ENCODE peak calls at places on chromosomes 11 and 22, in nine cellular contexts. S, M, Q, R, V, K, X, I and L are unnamed samples.

GRCh38 chr11:64787526-64788320 is 9.4 kb upstream of the SF1 start:
- DNase-seq in R (peak; percentile 58), V (no peak), M (peak; percentile 61), S (peak; percentile 3), Q (no peak), I (peak; percentile 81), X (no peak), K (peak; percentile 40), L (peak; percentile 35)

GRCh38 chr22:34851918-34852662 is 213.9 kb upstream of the ISX start:
- DNase-seq in S (no peak), M (no peak), K (no peak), X (no peak), I (no peak), R (no peak), Q (no peak), V (no peak), L (no peak)

GRCh38 chr11:61362542-61362875 is 335 bp downstream of the TMEM138 start:
- DNase-seq in Q (no peak), X (no peak), S (peak; percentile 60), I (peak; percentile 69), K (no peak), V (no peak), R (peak; percentile 40), M (no peak), L (no peak)

GRCh38 chr11:120340529-120340928 is 4.3 kb downstream of the ARHGEF12 start:
- DNase-seq in X (no peak), M (no peak), Q (no peak), I (peak; percentile 47), V (no peak), K (no peak), R (no peak), S (no peak), L (no peak)

GRCh38 chr11:36622431-36623136 is 24.5 kb upstream of the RAG2 start:
- DNase-seq in R (no peak), S (peak; percentile 20), I (peak; percentile 50), X (peak; percentile 1), K (no peak), M (no peak), Q (no peak), V (no peak), L (peak; percentile 34)

GRCh38 chr11:8698917-8699441 is 16.4 kb downstream of the RPL27A start:
- DNase-seq in V (no peak), Q (no peak), I (no peak), X (no peak), K (no peak), M (peak; percentile 27), S (no peak), R (no peak), L (no peak)

GRCh38 chr22:40637181-40638150 is 947 bp upstream of the MRTFA start:
- DNase-seq in M (no peak), K (no peak), Q (no peak), R (peak; percentile 60), X (no peak), S (peak; percentile 38), V (peak; percentile 67), I (peak; percentile 67), L (no peak)

GRCh38 chr11:112437096-112437495 is 176.4 kb upstream of the PLET1 start:
- DNase-seq in Q (no peak), R (no peak), K (no peak), I (no peak), X (no peak), M (no peak), S (no peak), V (no peak), L (no peak)

GRCh38 chr11:78082146-78082545 is 2.5 kb upstream of the NDUFC2 start:
- DNase-seq in R (no peak), I (no peak), Q (no peak), X (no peak), V (no peak), M (no peak), S (no peak), K (no peak), L (no peak)

GRCh38 chr11:18768472-18768901 is 23.1 kb downstream of the PTPN5 start:
- DNase-seq in I (no peak), S (no peak), V (no peak), M (no peak), X (no peak), Q (no peak), R (peak; percentile 20), K (no peak), L (no peak)

GRCh38 chr11:115215694-115216615 is 288.3 kb downstream of the CADM1 start:
- DNase-seq in Q (no peak), S (peak; percentile 66), K (no peak), I (no peak), V (no peak), R (no peak), X (peak; percentile 3), M (peak; percentile 52), L (peak; percentile 22)

GRCh38 chr11:7687386-7687785 is 14.1 kb upstream of the CYB5R2 start:
- DNase-seq in M (no peak), I (no peak), V (no peak), K (no peak), R (no peak), S (no peak), X (no peak), Q (no peak), L (no peak)

GRCh38 chr22:17191163-17191562 is 28.1 kb downstream of the ADA2 start:
- DNase-seq in R (no peak), I (peak; percentile 28), K (no peak), V (no peak), Q (no peak), X (no peak), M (no peak), S (no peak), L (peak; percentile 32)

GRCh38 chr11:34468209-34468841 is 29.6 kb downstream of the CAT start:
- DNase-seq in V (peak; percentile 26), R (peak; percentile 46), K (no peak), Q (no peak), I (peak; percentile 34), M (peak; percentile 53), S (no peak), X (no peak), L (peak; percentile 47)

GRCh38 chr11:88250566-88251080 is 75.4 kb upstream of the RAB38 start:
- DNase-seq in M (no peak), I (no peak), Q (no peak), S (peak; percentile 65), K (no peak), V (no peak), R (no peak), X (no peak), L (no peak)

GRCh38 chr11:122038543-122038942 is 77.5 kb downstream of the BLID start:
- DNase-seq in S (no peak), X (no peak), K (no peak), M (no peak), I (no peak), R (no peak), V (no peak), Q (no peak), L (peak; percentile 51)